ENCODE peak calls at places on chromosomes 16 and 17, in five cellular contexts. X, Q, C, G and T are unnamed samples.

GRCh38 chr16:4317471-4318170 is 1.8 kb downstream of the GLIS2 start:
- DNase-seq in Q (no peak), G (peak), X (no peak), C (no peak), T (peak)

GRCh38 chr17:61309857-61310256 is 89.8 kb upstream of the TBX2 start:
- DNase-seq in X (no peak), C (no peak), Q (no peak), G (no peak), T (no peak)

GRCh38 chr16:67013238-67013822 is 15.6 kb upstream of the CBFB start:
- DNase-seq in C (no peak), G (no peak), Q (no peak), X (no peak), T (peak)

GRCh38 chr16:87502308-87502969 is 9.6 kb upstream of the ZCCHC14 start:
- DNase-seq in G (no peak), C (no peak), X (no peak), Q (no peak), T (no peak)

GRCh38 chr16:13098536-13098935 is 197.1 kb downstream of the SHISA9 start:
- DNase-seq in X (no peak), Q (no peak), G (no peak), C (no peak), T (no peak)

GRCh38 chr17:67568961-67569360 is 148.8 kb upstream of the NOL11 start:
- DNase-seq in C (no peak), Q (no peak), G (no peak), X (no peak), T (no peak)

GRCh38 chr16:69929480-69929879 is 21.7 kb upstream of the CLEC18A start:
- DNase-seq in C (no peak), X (no peak), G (no peak), Q (no peak), T (no peak)

GRCh38 chr17:17127156-17127555 is 79.0 kb downstream of the PLD6 start:
- DNase-seq in G (no peak), X (no peak), C (no peak), Q (no peak), T (no peak)

GRCh38 chr17:29717817-29718216 is 95.1 kb upstream of the CORO6 start:
- DNase-seq in Q (no peak), G (no peak), C (no peak), X (no peak), T (no peak)

GRCh38 chr17:70622382-70623260 is 453.3 kb downstream of the KCNJ2 start:
- DNase-seq in Q (peak), X (peak), C (peak), G (peak), T (peak)

GRCh38 chr16:46857261-46857962 is 26.4 kb upstream of the C16orf87 start:
- DNase-seq in C (peak), G (peak), Q (peak), X (no peak), T (peak)

GRCh38 chr17:16247589-16247984 is 30.6 kb downstream of the PIGL start:
- DNase-seq in G (no peak), X (no peak), Q (no peak), C (no peak), T (no peak)

GRCh38 chr17:32634167-32634566 is 147.4 kb downstream of the CDK5R1 start:
- DNase-seq in Q (no peak), G (no peak), C (no peak), X (no peak), T (peak)

GRCh38 chr17:62824290-62825135 is 16.4 kb upstream of the MARCHF10 start:
- DNase-seq in X (no peak), Q (peak), C (no peak), G (no peak), T (peak)

GRCh38 chr16:6020162-6020980 is 922.8 kb upstream of the EEF2KMT start:
- DNase-seq in X (no peak), Q (no peak), C (peak), G (no peak), T (no peak)

GRCh38 chr17:57834146-57834741 is 15.6 kb downstream of the MRPS23 start:
- DNase-seq in G (no peak), Q (no peak), X (peak), C (peak), T (no peak)

GRCh38 chr17:1041746-1042145 is 44.8 kb downstream of the TIMM22 start:
- DNase-seq in X (no peak), G (no peak), C (no peak), Q (no peak), T (no peak)

GRCh38 chr17:68556551-68556950 is 44.3 kb downstream of the PRKAR1A start:
- DNase-seq in C (no peak), X (no peak), Q (no peak), G (no peak), T (no peak)

GRCh38 chr17:57935833-57936807 is 19.1 kb downstream of the CUEDC1 start:
- DNase-seq in Q (no peak), X (no peak), C (peak), G (no peak), T (peak)

GRCh38 chr16:70604407-70605283 is 41.7 kb upstream of the IL34 start:
- DNase-seq in G (no peak), X (no peak), Q (no peak), C (no peak), T (no peak)

GRCh38 chr16:66580605-66581209 is 1.4 kb downstream of the CMTM2 start:
- DNase-seq in G (no peak), X (no peak), C (no peak), Q (no peak), T (no peak)

GRCh38 chr16:68227183-68227793 is 8.6 kb downstream of the ESRP2 start:
- DNase-seq in Q (no peak), X (no peak), G (no peak), C (peak), T (no peak)

GRCh38 chr16:27660507-27660906 is 110.6 kb downstream of the KATNIP start:
- DNase-seq in Q (no peak), G (no peak), X (no peak), C (no peak), T (no peak)

GRCh38 chr17:45293413-45294211 is 23.2 kb downstream of the MAP3K14 start:
- DNase-seq in G (peak), C (no peak), Q (peak), X (no peak), T (peak)

GRCh38 chr16:67936876-67937605 is 391 bp upstream of the PSMB10 start:
- DNase-seq in C (no peak), G (peak), X (no peak), Q (peak), T (peak)

GRCh38 chr16:2032285-2033056 is 5.8 kb downstream of the NHERF2 start:
- DNase-seq in X (no peak), Q (no peak), G (no peak), C (no peak), T (peak)

GRCh38 chr17:34858941-34859562 is 102.2 kb downstream of the CCT6B start:
- DNase-seq in X (no peak), C (no peak), Q (no peak), G (peak), T (peak)

GRCh38 chr17:2366747-2367494 is 29.6 kb downstream of the SGSM2 start:
- DNase-seq in Q (peak), G (no peak), X (peak), C (no peak), T (no peak)

GRCh38 chr17:80034977-80035686 is 540 bp downstream of the TBC1D16 start:
- DNase-seq in G (peak), Q (no peak), C (no peak), X (peak), T (peak)

DNA sequence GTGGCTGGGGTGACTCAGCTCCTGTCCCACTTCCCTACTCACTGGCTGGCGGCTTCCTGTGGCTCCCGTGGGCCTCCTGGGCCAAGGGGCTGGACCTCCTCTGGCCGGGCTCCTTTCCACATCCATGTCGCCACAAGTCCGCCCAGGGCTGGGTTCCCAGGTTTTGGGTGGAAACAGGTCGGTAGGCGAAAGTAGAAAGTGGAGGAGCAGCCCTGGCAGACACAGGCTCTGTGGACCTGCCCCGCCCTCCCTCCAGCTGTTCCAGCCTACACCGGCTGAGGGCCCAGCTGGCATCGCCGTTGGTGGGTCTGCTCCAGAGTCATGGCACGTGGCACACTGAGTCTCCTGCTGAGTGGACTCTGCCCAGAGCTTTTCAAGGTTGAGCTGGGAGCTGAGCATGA is 28.7 kb downstream of the GSE1 start:
- DNase-seq in G (no peak), C (no peak), Q (no peak), X (no peak), T (no peak)
- TF ChIP-seq MAX in G (no peak), C (no peak), Q (no peak), X (no peak), T (no peak)

GRCh38 chr16:10077861-10078260 is 104.4 kb downstream of the GRIN2A start:
- DNase-seq in G (no peak), Q (no peak), C (no peak), X (no peak), T (no peak)
- TF ChIP-seq MAX in G (no peak), Q (no peak), C (no peak), X (no peak), T (no peak)

GRCh38 chr16:10988164-10988803 is 43.9 kb downstream of the CLEC16A start:
- DNase-seq in C (no peak), G (no peak), X (peak), Q (peak), T (peak)
- TF ChIP-seq MAX in C (no peak), G (no peak), X (no peak), Q (no peak), T (no peak)

DNA sequence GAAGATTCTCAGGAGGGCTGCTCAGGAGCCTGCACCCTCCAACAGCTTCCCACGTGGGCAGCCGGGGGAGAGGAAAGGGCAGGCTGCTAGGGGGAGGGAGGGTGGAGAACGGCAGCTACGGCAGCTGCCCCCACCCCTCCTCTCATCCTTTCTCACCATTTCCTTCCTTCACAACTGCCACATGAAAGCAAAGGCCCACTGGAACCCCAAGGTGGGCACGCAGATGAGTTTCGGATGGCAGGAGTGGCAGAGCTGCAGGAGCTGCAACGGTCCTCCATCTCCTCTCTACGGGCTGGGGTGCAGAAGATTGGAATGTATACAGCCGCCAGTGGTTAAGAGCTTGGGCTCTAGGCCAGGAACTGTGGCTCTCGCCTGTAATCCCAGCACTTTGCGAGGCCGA is 77.7 kb downstream of the GAS7 start:
- DNase-seq in C (no peak), G (no peak), Q (no peak), X (no peak), T (peak)
- TF ChIP-seq MAX in C (no peak), G (no peak), Q (no peak), X (no peak), T (peak)

GRCh38 chr17:82112866-82113390 is 14.9 kb upstream of the FASN start:
- DNase-seq in C (no peak), X (no peak), Q (no peak), G (no peak), T (no peak)

GRCh38 chr17:82108038-82108998 is 10.3 kb upstream of the FASN start:
- DNase-seq in C (no peak), Q (no peak), G (no peak), X (no peak), T (no peak)

GRCh38 chr17:82112181-82112865 is 14.3 kb upstream of the FASN start:
- DNase-seq in C (peak), G (no peak), Q (no peak), X (no peak), T (no peak)

GRCh38 chr17:82108999-82109480 is 11.0 kb upstream of the FASN start:
- DNase-seq in X (no peak), G (no peak), C (no peak), Q (no peak), T (no peak)

DNA sequence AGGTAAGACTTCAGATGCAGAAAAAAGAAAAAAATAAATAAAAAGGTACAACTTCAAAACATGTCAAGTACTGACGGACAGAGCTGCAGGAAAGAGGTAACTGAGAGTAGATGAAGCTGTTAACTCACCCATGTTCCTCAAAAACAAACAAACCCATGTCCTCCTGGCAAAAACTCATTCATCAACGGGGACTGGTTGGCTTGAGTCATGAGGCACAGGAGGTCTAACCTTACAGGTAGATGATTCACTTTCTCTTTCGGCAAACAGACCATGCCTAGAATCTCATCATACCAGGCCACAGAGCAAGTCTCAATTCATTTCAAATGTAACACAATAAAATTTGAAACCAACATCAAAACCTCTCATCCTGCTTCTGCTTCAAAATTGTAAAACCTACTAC is 12.3 kb upstream of the FASN start:
- DNase-seq in Q (peak), G (no peak), X (no peak), C (no peak), T (no peak)
- TF ChIP-seq MAX in Q (no peak), G (no peak), X (no peak), C (no peak), T (no peak)

DNA sequence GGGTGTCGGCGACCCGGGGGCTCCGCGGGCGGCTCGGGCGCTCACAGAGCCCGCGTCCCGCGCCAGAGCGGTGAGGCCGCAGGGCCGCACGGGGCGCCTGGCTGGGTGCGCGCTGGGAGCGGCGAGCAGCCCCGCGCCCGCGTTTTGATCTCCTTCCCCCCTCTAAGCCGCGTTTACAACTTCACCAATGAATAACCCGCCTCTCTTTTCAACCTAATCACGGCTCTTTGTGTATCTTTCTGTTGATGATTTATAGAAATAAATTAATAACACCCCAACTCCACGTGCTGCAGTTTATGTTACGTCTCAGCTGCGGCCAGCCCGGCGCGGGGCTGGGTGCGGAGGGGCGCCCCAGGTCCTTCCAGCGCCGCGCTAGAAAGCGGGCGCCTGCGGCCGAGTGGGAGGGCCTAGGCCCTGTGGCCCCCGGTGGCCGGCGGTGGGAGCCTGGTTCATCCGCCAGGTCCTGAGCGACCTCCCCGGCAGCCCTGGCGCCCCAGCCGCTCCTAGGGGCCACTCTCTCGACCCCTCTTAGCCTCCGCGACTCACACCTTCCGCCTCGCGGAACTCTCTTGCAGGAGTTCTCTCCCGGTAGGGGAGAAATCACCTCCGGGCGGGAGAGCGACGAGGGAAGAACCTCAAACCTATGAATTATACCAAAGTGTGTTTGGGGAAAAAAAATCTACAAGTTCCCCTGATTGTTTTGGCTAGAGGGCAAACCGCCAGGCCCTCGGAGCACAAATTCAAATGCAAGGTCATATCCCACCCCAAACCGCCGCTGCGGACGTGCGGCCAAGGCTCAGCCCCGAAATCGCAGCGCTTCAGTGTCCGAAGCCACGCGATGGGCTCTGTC is 1.9 kb downstream of the HNF1B start:
- DNase-seq in G (no peak), X (peak), C (peak), Q (peak), T (no peak)
- TF ChIP-seq MAX in G (no peak), X (no peak), C (no peak), Q (peak), T (no peak)